ENCODE peak calls at places on chromosome 1, in seven cellular contexts. U is stimulated activated CD4-positive, alpha-beta T cell treated with anti-CD3 and anti-CD28 coated beads, Interleukin-4, amount 100 ng/mL, for 4 hours; Q is stomach; I is kidney; Z is NCI-H510A; K is CD8-positive, alpha-beta memory T cell; T is A172. D is an unnamed sample.

GRCh38 chr1:5156416-5156815 is 502.0 kb downstream of the AJAP1 start:
- DNase-seq in U (no peak), Q (no peak), I (no peak), Z (no peak), K (no peak), T (no peak), D (no peak)

GRCh38 chr1:147924813-147925212 is 3.4 kb upstream of the GPR89B start:
- DNase-seq in U (no peak), Q (no peak), I (no peak), Z (no peak), K (no peak), T (no peak), D (no peak)

GRCh38 chr1:14507227-14507626 is 91.3 kb upstream of the KAZN start:
- DNase-seq in U (no peak), Q (no peak), I (no peak), Z (no peak), K (no peak), T (no peak), D (no peak)

GRCh38 chr1:30677471-30677870 is 45.9 kb downstream of the MATN1 start:
- DNase-seq in U (no peak), Q (no peak), I (peak), Z (no peak), K (no peak), T (no peak), D (no peak)

GRCh38 chr1:162371611-162372010 is 5.0 kb downstream of the SPATA46 start:
- DNase-seq in U (no peak), Q (no peak), I (no peak), Z (no peak), K (no peak), T (peak), D (no peak)

GRCh38 chr1:102733491-102734236 is 374.7 kb downstream of the COL11A1 start:
- DNase-seq in U (no peak), Q (no peak), I (no peak), Z (no peak), K (no peak), T (no peak), D (no peak)

GRCh38 chr1:20494609-20495311 is 8.8 kb upstream of the CAMK2N1 start:
- DNase-seq in U (no peak), Q (no peak), I (no peak), Z (no peak), K (no peak), T (peak), D (no peak)

GRCh38 chr1:202968895-202969295 is 1.8 kb upstream of the CYB5R1 start:
- DNase-seq in U (no peak), Q (peak), I (no peak), Z (peak), K (no peak), T (peak), D (peak)

GRCh38 chr1:228073061-228073869 is 9.2 kb upstream of the ARF1 start:
- DNase-seq in U (no peak), Q (peak), I (no peak), Z (no peak), K (no peak), T (no peak), D (no peak)

GRCh38 chr1:215022723-215023122 is 59.8 kb upstream of the KCNK2 start:
- DNase-seq in U (no peak), Q (no peak), I (no peak), Z (no peak), K (no peak), T (no peak), D (no peak)

GRCh38 chr1:236002572-236002971 is 62.3 kb downstream of the NID1 start:
- DNase-seq in U (no peak), Q (no peak), I (no peak), Z (no peak), K (no peak), T (no peak), D (no peak)

GRCh38 chr1:153537376-153537730 is 1.6 kb upstream of the S100A6 start:
- DNase-seq in U (no peak), Q (no peak), I (no peak), Z (no peak), K (no peak), T (no peak), D (no peak)

GRCh38 chr1:27522148-27522859 is 32.3 kb upstream of the WASF2 start:
- DNase-seq in U (peak), Q (peak), I (no peak), Z (peak), K (peak), T (no peak), D (no peak)

GRCh38 chr1:145705634-145706033 is 1.5 kb downstream of the PDZK1 start:
- DNase-seq in U (no peak), Q (no peak), I (no peak), Z (no peak), K (no peak), T (no peak), D (no peak)

GRCh38 chr1:241482761-241483250 is 36.7 kb downstream of the FH start:
- DNase-seq in U (no peak), Q (no peak), I (no peak), Z (no peak), K (no peak), T (peak), D (no peak)

GRCh38 chr1:156804572-156805243 is 11.9 kb downstream of the SH2D2A start:
- DNase-seq in U (no peak), Q (no peak), I (no peak), Z (peak), K (no peak), T (peak), D (peak)

GRCh38 chr1:77412069-77412793 is 130.4 kb downstream of the AK5 start:
- DNase-seq in U (no peak), Q (no peak), I (no peak), Z (no peak), K (no peak), T (peak), D (peak)

GRCh38 chr1:165645654-165646366 is 14.8 kb downstream of the MGST3 start:
- DNase-seq in U (no peak), Q (peak), I (peak), Z (no peak), K (peak), T (peak), D (no peak)

GRCh38 chr1:1006305-1007159 is 6.6 kb upstream of the HES4 start:
- DNase-seq in U (no peak), Q (peak), I (peak), Z (no peak), K (no peak), T (no peak), D (no peak)

GRCh38 chr1:68327414-68327813 is 95.1 kb upstream of the WLS start:
- DNase-seq in U (no peak), Q (no peak), I (no peak), Z (no peak), K (no peak), T (no peak), D (no peak)

GRCh38 chr1:217088521-217089221 is 365.4 kb upstream of the ESRRG start:
- DNase-seq in U (no peak), Q (no peak), I (no peak), Z (no peak), K (no peak), T (no peak), D (no peak)

GRCh38 chr1:99557556-99558256 is 88.2 kb upstream of the PALMD start:
- DNase-seq in U (no peak), Q (no peak), I (no peak), Z (no peak), K (no peak), T (peak), D (no peak)

GRCh38 chr1:76203132-76203531 is 128.6 kb downstream of the ST6GALNAC3 start:
- DNase-seq in U (no peak), Q (no peak), I (no peak), Z (peak), K (no peak), T (no peak), D (no peak)

GRCh38 chr1:228306275-228307217 is 98.7 kb downstream of the OBSCN start:
- DNase-seq in U (no peak), Q (no peak), I (no peak), Z (no peak), K (no peak), T (no peak), D (no peak)

GRCh38 chr1:165907256-165907857 is 79.9 kb downstream of the UCK2 start:
- DNase-seq in U (no peak), Q (peak), I (no peak), Z (no peak), K (no peak), T (peak), D (no peak)

GRCh38 chr1:241630476-241630875 is 9.7 kb downstream of the CHML start:
- DNase-seq in U (no peak), Q (no peak), I (no peak), Z (no peak), K (no peak), T (no peak), D (no peak)

GRCh38 chr1:202164271-202165037 is 4.1 kb upstream of the PTPN7 start:
- DNase-seq in U (peak), Q (no peak), I (peak), Z (no peak), K (peak), T (no peak), D (no peak)

GRCh38 chr1:20711285-20712209 is 6.3 kb downstream of the KIF17 start:
- DNase-seq in U (no peak), Q (no peak), I (no peak), Z (no peak), K (no peak), T (no peak), D (peak)

GRCh38 chr1:93567255-93567918 is 114.2 kb downstream of the BCAR3 start:
- DNase-seq in U (no peak), Q (no peak), I (peak), Z (no peak), K (no peak), T (peak), D (no peak)

GRCh38 chr1:30274937-30275621 is 448.3 kb downstream of the MATN1 start:
- DNase-seq in U (no peak), Q (no peak), I (no peak), Z (no peak), K (no peak), T (no peak), D (no peak)

GRCh38 chr1:203563291-203563690 is 63.3 kb upstream of the ATP2B4 start:
- DNase-seq in U (no peak), Q (no peak), I (peak), Z (no peak), K (no peak), T (peak), D (no peak)

GRCh38 chr1:165600793-165601192 is 30.2 kb upstream of the MGST3 start:
- DNase-seq in U (no peak), Q (no peak), I (no peak), Z (no peak), K (no peak), T (no peak), D (no peak)

GRCh38 chr1:41274827-41275519 is 32.9 kb upstream of the SCMH1 start:
- DNase-seq in U (no peak), Q (no peak), I (no peak), Z (no peak), K (no peak), T (no peak), D (peak)

GRCh38 chr1:202663141-202663540 is 47.1 kb downstream of the SYT2 start:
- DNase-seq in U (no peak), Q (no peak), I (no peak), Z (no peak), K (no peak), T (no peak), D (no peak)

GRCh38 chr1:60765204-60765603 is 317.2 kb upstream of the NFIA start:
- DNase-seq in U (no peak), Q (peak), I (no peak), Z (peak), K (no peak), T (no peak), D (peak)